ENCODE peak calls at places on chromosomes 11 and 22, in ten cellular contexts. One of them, this sample, is unnamed.

GRCh38 chr11:27192184-27192583 is 151.6 kb downstream of the BBOX1 start:
- DNase-seq in NB4: no peak
- DNase-seq in GM23338: no peak
- DNase-seq in cardiac muscle cell: no peak
- DNase-seq in astrocyte of the spinal cord: no peak
- DNase-seq in upper lobe of right lung: no peak
- DNase-seq in ovary: no peak
- DNase-seq in heart right ventricle: no peak
- DNase-seq in choroid plexus epithelial cell: no peak
- DNase-seq in mucosa of descending colon: no peak
- DNase-seq in this sample: no peak

GRCh38 chr11:118691926-118692830 is 12.7 kb upstream of the TREH start:
- DNase-seq in NB4: peak; percentile 88
- DNase-seq in GM23338: no peak
- DNase-seq in cardiac muscle cell: peak; percentile 50
- DNase-seq in astrocyte of the spinal cord: peak; percentile 29
- DNase-seq in upper lobe of right lung: peak; percentile 56
- DNase-seq in ovary: no peak
- DNase-seq in heart right ventricle: no peak
- DNase-seq in choroid plexus epithelial cell: peak; percentile 42
- DNase-seq in mucosa of descending colon: peak; percentile 21
- DNase-seq in this sample: peak; percentile 97

GRCh38 chr22:37626144-37626543 is 13.3 kb upstream of the SH3BP1 start:
- DNase-seq in NB4: no peak
- DNase-seq in GM23338: no peak
- DNase-seq in cardiac muscle cell: peak; percentile 92
- DNase-seq in astrocyte of the spinal cord: no peak
- DNase-seq in upper lobe of right lung: peak; percentile 82
- DNase-seq in ovary: peak; percentile 83
- DNase-seq in heart right ventricle: peak; percentile 83
- DNase-seq in choroid plexus epithelial cell: peak; percentile 87
- DNase-seq in mucosa of descending colon: no peak
- DNase-seq in this sample: no peak

GRCh38 chr11:83408946-83409345 is 122.8 kb upstream of the CCDC90B start:
- DNase-seq in NB4: no peak
- DNase-seq in GM23338: no peak
- DNase-seq in cardiac muscle cell: no peak
- DNase-seq in astrocyte of the spinal cord: no peak
- DNase-seq in upper lobe of right lung: no peak
- DNase-seq in ovary: no peak
- DNase-seq in heart right ventricle: no peak
- DNase-seq in choroid plexus epithelial cell: no peak
- DNase-seq in mucosa of descending colon: no peak
- DNase-seq in this sample: no peak

GRCh38 chr11:121589946-121590537 is 137.3 kb upstream of the SORL1-AS1 start:
- DNase-seq in NB4: peak; percentile 79
- DNase-seq in GM23338: no peak
- DNase-seq in cardiac muscle cell: no peak
- DNase-seq in astrocyte of the spinal cord: no peak
- DNase-seq in upper lobe of right lung: no peak
- DNase-seq in ovary: no peak
- DNase-seq in heart right ventricle: no peak
- DNase-seq in choroid plexus epithelial cell: no peak
- DNase-seq in mucosa of descending colon: peak; percentile 9
- DNase-seq in this sample: no peak

GRCh38 chr11:86632499-86633269 is 39.7 kb downstream of the ME3 start:
- DNase-seq in NB4: peak; percentile 72
- DNase-seq in GM23338: peak; percentile 39
- DNase-seq in cardiac muscle cell: peak; percentile 88
- DNase-seq in astrocyte of the spinal cord: peak; percentile 97
- DNase-seq in upper lobe of right lung: no peak
- DNase-seq in ovary: peak; percentile 33
- DNase-seq in heart right ventricle: no peak
- DNase-seq in choroid plexus epithelial cell: peak; percentile 94
- DNase-seq in mucosa of descending colon: no peak
- DNase-seq in this sample: peak; percentile 96

GRCh38 chr11:76657824-76658170 is 12.8 kb downstream of the LRRC32 start:
- DNase-seq in NB4: no peak
- DNase-seq in GM23338: no peak
- DNase-seq in cardiac muscle cell: no peak
- DNase-seq in astrocyte of the spinal cord: no peak
- DNase-seq in upper lobe of right lung: no peak
- DNase-seq in ovary: no peak
- DNase-seq in heart right ventricle: no peak
- DNase-seq in choroid plexus epithelial cell: no peak
- DNase-seq in mucosa of descending colon: no peak
- DNase-seq in this sample: no peak

GRCh38 chr22:35054064-35054463 is 11.9 kb upstream of the ISX start:
- DNase-seq in NB4: no peak
- DNase-seq in GM23338: no peak
- DNase-seq in cardiac muscle cell: no peak
- DNase-seq in astrocyte of the spinal cord: no peak
- DNase-seq in upper lobe of right lung: no peak
- DNase-seq in ovary: no peak
- DNase-seq in heart right ventricle: no peak
- DNase-seq in choroid plexus epithelial cell: no peak
- DNase-seq in mucosa of descending colon: no peak
- DNase-seq in this sample: no peak

GRCh38 chr11:20162824-20163777 is 2.8 kb upstream of the DBX1 start:
- DNase-seq in NB4: no peak
- DNase-seq in GM23338: peak; percentile 77
- DNase-seq in cardiac muscle cell: peak; percentile 27
- DNase-seq in astrocyte of the spinal cord: peak; percentile 23
- DNase-seq in upper lobe of right lung: no peak
- DNase-seq in ovary: no peak
- DNase-seq in heart right ventricle: no peak
- DNase-seq in choroid plexus epithelial cell: peak; percentile 33
- DNase-seq in mucosa of descending colon: no peak
- DNase-seq in this sample: no peak

GRCh38 chr22:20434264-20434751 is 3.3 kb downstream of the SCARF2 start:
- DNase-seq in NB4: no peak
- DNase-seq in GM23338: no peak
- DNase-seq in cardiac muscle cell: no peak
- DNase-seq in astrocyte of the spinal cord: no peak
- DNase-seq in upper lobe of right lung: peak; percentile 35
- DNase-seq in ovary: no peak
- DNase-seq in heart right ventricle: no peak
- DNase-seq in choroid plexus epithelial cell: no peak
- DNase-seq in mucosa of descending colon: no peak
- DNase-seq in this sample: no peak

GRCh38 chr11:19398772-19399542 is 158.2 kb upstream of the E2F8 start:
- DNase-seq in NB4: no peak
- DNase-seq in GM23338: no peak
- DNase-seq in cardiac muscle cell: peak; percentile 68
- DNase-seq in astrocyte of the spinal cord: peak; percentile 72
- DNase-seq in upper lobe of right lung: no peak
- DNase-seq in ovary: peak; percentile 37
- DNase-seq in heart right ventricle: no peak
- DNase-seq in choroid plexus epithelial cell: peak; percentile 97
- DNase-seq in mucosa of descending colon: peak; percentile 10
- DNase-seq in this sample: no peak

GRCh38 chr22:21837184-21837979 is 30.1 kb downstream of the MAPK1 start:
- DNase-seq in NB4: no peak
- DNase-seq in GM23338: peak; percentile 48
- DNase-seq in cardiac muscle cell: peak; percentile 77
- DNase-seq in astrocyte of the spinal cord: peak; percentile 91
- DNase-seq in upper lobe of right lung: no peak
- DNase-seq in ovary: no peak
- DNase-seq in heart right ventricle: no peak
- DNase-seq in choroid plexus epithelial cell: peak; percentile 77
- DNase-seq in mucosa of descending colon: no peak
- DNase-seq in this sample: peak; percentile 72

GRCh38 chr11:4654635-4655335 is 11.0 kb downstream of the OR51E1 start:
- DNase-seq in NB4: no peak
- DNase-seq in GM23338: no peak
- DNase-seq in cardiac muscle cell: no peak
- DNase-seq in astrocyte of the spinal cord: no peak
- DNase-seq in upper lobe of right lung: no peak
- DNase-seq in ovary: no peak
- DNase-seq in heart right ventricle: no peak
- DNase-seq in choroid plexus epithelial cell: no peak
- DNase-seq in mucosa of descending colon: no peak
- DNase-seq in this sample: no peak

GRCh38 chr11:4664183-4664582 is 20.4 kb downstream of the OR51E1 start:
- DNase-seq in NB4: no peak
- DNase-seq in GM23338: no peak
- DNase-seq in cardiac muscle cell: no peak
- DNase-seq in astrocyte of the spinal cord: no peak
- DNase-seq in upper lobe of right lung: no peak
- DNase-seq in ovary: no peak
- DNase-seq in heart right ventricle: no peak
- DNase-seq in choroid plexus epithelial cell: no peak
- DNase-seq in mucosa of descending colon: no peak
- DNase-seq in this sample: no peak

GRCh38 chr11:4664791-4665190 is 21.0 kb downstream of the OR51E1 start:
- DNase-seq in NB4: no peak
- DNase-seq in GM23338: no peak
- DNase-seq in cardiac muscle cell: no peak
- DNase-seq in astrocyte of the spinal cord: no peak
- DNase-seq in upper lobe of right lung: no peak
- DNase-seq in ovary: no peak
- DNase-seq in heart right ventricle: no peak
- DNase-seq in choroid plexus epithelial cell: no peak
- DNase-seq in mucosa of descending colon: no peak
- DNase-seq in this sample: no peak

GRCh38 chr11:4658629-4659453 is 15.1 kb downstream of the OR51E1 start:
- DNase-seq in NB4: no peak
- DNase-seq in GM23338: no peak
- DNase-seq in cardiac muscle cell: no peak
- DNase-seq in astrocyte of the spinal cord: no peak
- DNase-seq in upper lobe of right lung: no peak
- DNase-seq in ovary: no peak
- DNase-seq in heart right ventricle: no peak
- DNase-seq in choroid plexus epithelial cell: peak; percentile 14
- DNase-seq in mucosa of descending colon: no peak
- DNase-seq in this sample: peak; percentile 4
- H3K4me3 ChIP-seq in NB4: no peak overlapping the region
- H3K4me3 ChIP-seq in GM23338: no peak overlapping the region
- H3K4me3 ChIP-seq in cardiac muscle cell: no peak overlapping the region
- H3K4me3 ChIP-seq in astrocyte of the spinal cord: no peak overlapping the region
- H3K4me3 ChIP-seq in upper lobe of right lung: no peak overlapping the region
- H3K4me3 ChIP-seq in ovary: no peak overlapping the region
- H3K4me3 ChIP-seq in heart right ventricle: no peak overlapping the region
- H3K4me3 ChIP-seq in choroid plexus epithelial cell: no peak overlapping the region
- H3K4me3 ChIP-seq in mucosa of descending colon: no peak overlapping the region
- H3K4me3 ChIP-seq in this sample: no peak overlapping the region

GRCh38 chr11:73257342-73258103 is 14.6 kb upstream of the P2RY6 start:
- DNase-seq in NB4: no peak
- DNase-seq in GM23338: peak; percentile 33
- DNase-seq in cardiac muscle cell: peak; percentile 90
- DNase-seq in astrocyte of the spinal cord: peak; percentile 94
- DNase-seq in upper lobe of right lung: peak; percentile 80
- DNase-seq in ovary: peak; percentile 44
- DNase-seq in heart right ventricle: peak; percentile 48
- DNase-seq in choroid plexus epithelial cell: peak; percentile 79
- DNase-seq in mucosa of descending colon: no peak
- DNase-seq in this sample: peak; percentile 91
- TF ChIP-seq CTCF in NB4: no peak
- TF ChIP-seq CTCF in GM23338: no peak
- TF ChIP-seq CTCF in cardiac muscle cell: no peak
- TF ChIP-seq CTCF in astrocyte of the spinal cord: no peak
- TF ChIP-seq CTCF in upper lobe of right lung: no peak
- TF ChIP-seq CTCF in ovary: no peak
- TF ChIP-seq CTCF in heart right ventricle: no peak
- TF ChIP-seq CTCF in choroid plexus epithelial cell: no peak
- TF ChIP-seq CTCF in mucosa of descending colon: no peak
- TF ChIP-seq CTCF in this sample: no peak

GRCh38 chr11:10803676-10804075 is 5.0 kb downstream of the EIF4G2 start:
- DNase-seq in NB4: no peak
- DNase-seq in GM23338: no peak
- DNase-seq in cardiac muscle cell: no peak
- DNase-seq in astrocyte of the spinal cord: no peak
- DNase-seq in upper lobe of right lung: no peak
- DNase-seq in ovary: no peak
- DNase-seq in heart right ventricle: no peak
- DNase-seq in choroid plexus epithelial cell: no peak
- DNase-seq in mucosa of descending colon: no peak
- DNase-seq in this sample: no peak

GRCh38 chr11:10806206-10806605 is 2.5 kb downstream of the EIF4G2 start:
- DNase-seq in NB4: no peak
- DNase-seq in GM23338: no peak
- DNase-seq in cardiac muscle cell: no peak
- DNase-seq in astrocyte of the spinal cord: no peak
- DNase-seq in upper lobe of right lung: no peak
- DNase-seq in ovary: no peak
- DNase-seq in heart right ventricle: no peak
- DNase-seq in choroid plexus epithelial cell: no peak
- DNase-seq in mucosa of descending colon: no peak
- DNase-seq in this sample: no peak

GRCh38 chr11:10808553-10809372 is at the start of gene EIF4G2:
- DNase-seq in NB4: peak; percentile 99
- DNase-seq in GM23338: peak; percentile 97
- DNase-seq in cardiac muscle cell: peak; percentile 99
- DNase-seq in astrocyte of the spinal cord: peak; percentile 99
- DNase-seq in upper lobe of right lung: peak; percentile 99
- DNase-seq in ovary: peak; percentile 98
- DNase-seq in heart right ventricle: peak; percentile 98
- DNase-seq in choroid plexus epithelial cell: peak; percentile 99
- DNase-seq in mucosa of descending colon: peak; percentile 97
- DNase-seq in this sample: peak; percentile 96

GRCh38 chr11:10807629-10808552 is 835 bp downstream of the EIF4G2 start:
- DNase-seq in NB4: peak; percentile 70
- DNase-seq in GM23338: peak; percentile 49
- DNase-seq in cardiac muscle cell: peak; percentile 67
- DNase-seq in astrocyte of the spinal cord: peak; percentile 51
- DNase-seq in upper lobe of right lung: peak; percentile 86
- DNase-seq in ovary: peak; percentile 72
- DNase-seq in heart right ventricle: peak; percentile 78
- DNase-seq in choroid plexus epithelial cell: peak; percentile 64
- DNase-seq in mucosa of descending colon: peak; percentile 63
- DNase-seq in this sample: peak; percentile 20

DNA sequence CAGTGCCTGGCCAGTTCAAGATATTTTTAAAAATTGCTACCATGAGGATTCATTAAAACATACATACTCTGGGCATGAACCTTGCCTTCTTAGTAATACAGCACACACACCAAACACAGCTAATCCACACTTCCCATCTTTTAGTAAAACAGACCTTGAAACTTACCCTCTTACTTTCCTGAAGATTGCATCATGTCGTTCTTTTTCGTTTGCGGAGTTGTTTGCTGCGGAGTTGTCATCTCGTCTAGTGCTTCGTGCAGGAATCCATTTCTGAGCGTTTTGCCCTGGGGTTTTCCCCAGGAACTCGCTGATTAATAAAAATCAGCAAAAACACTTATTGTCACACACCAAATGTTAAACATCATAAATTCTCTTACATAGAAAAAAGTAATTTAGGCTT is 3.0 kb downstream of the EIF4G2 start:
- DNase-seq in NB4: no peak
- DNase-seq in GM23338: no peak
- DNase-seq in cardiac muscle cell: no peak
- DNase-seq in astrocyte of the spinal cord: no peak
- DNase-seq in upper lobe of right lung: no peak
- DNase-seq in ovary: no peak
- DNase-seq in heart right ventricle: no peak
- DNase-seq in choroid plexus epithelial cell: no peak
- DNase-seq in mucosa of descending colon: no peak
- DNase-seq in this sample: no peak
- H3K4me3 ChIP-seq in NB4: peak overlapping the region; percentile 89
- H3K4me3 ChIP-seq in GM23338: peak overlapping the region; percentile 95
- H3K4me3 ChIP-seq in cardiac muscle cell: no peak overlapping the region
- H3K4me3 ChIP-seq in astrocyte of the spinal cord: no peak overlapping the region
- H3K4me3 ChIP-seq in upper lobe of right lung: peak overlapping the region; percentile 92
- H3K4me3 ChIP-seq in ovary: no peak overlapping the region
- H3K4me3 ChIP-seq in heart right ventricle: no peak overlapping the region
- H3K4me3 ChIP-seq in choroid plexus epithelial cell: no peak overlapping the region
- H3K4me3 ChIP-seq in mucosa of descending colon: no peak overlapping the region
- H3K4me3 ChIP-seq in this sample: no peak overlapping the region

GRCh38 chr11:128484172-128484571 is 103.2 kb downstream of the ETS1 start:
- DNase-seq in NB4: no peak
- DNase-seq in GM23338: peak; percentile 40
- DNase-seq in cardiac muscle cell: no peak
- DNase-seq in astrocyte of the spinal cord: no peak
- DNase-seq in upper lobe of right lung: no peak
- DNase-seq in ovary: no peak
- DNase-seq in heart right ventricle: no peak
- DNase-seq in choroid plexus epithelial cell: no peak
- DNase-seq in mucosa of descending colon: no peak
- DNase-seq in this sample: no peak
- TF ChIP-seq CTCF in NB4: no peak
- TF ChIP-seq CTCF in GM23338: peak; percentile 52
- TF ChIP-seq CTCF in cardiac muscle cell: no peak
- TF ChIP-seq CTCF in astrocyte of the spinal cord: peak; percentile 13
- TF ChIP-seq CTCF in upper lobe of right lung: no peak
- TF ChIP-seq CTCF in ovary: no peak
- TF ChIP-seq CTCF in heart right ventricle: peak; percentile 47
- TF ChIP-seq CTCF in choroid plexus epithelial cell: no peak
- TF ChIP-seq CTCF in mucosa of descending colon: no peak
- TF ChIP-seq CTCF in this sample: peak; percentile 13